ENCODE peak calls at places on chromosomes 7 and 10, in ten cellular contexts. G is CD4-positive, CD25-positive, alpha-beta regulatory T cell; E is iPS-NIHi11; L is AG20443; Q is mesenteric fat pad; Y is stimulated activated CD8-positive, alpha-beta memory T cell treated with anti-CD3 and anti-CD28 coated beads, Interleukin-7, amount 100 ng/mL, for 24 hours; F is Caki2; J is activated naive CD4-positive, alpha-beta T cell; M is activated CD4-positive, alpha-beta T cell treated with anti-CD3 and anti-CD28 coated beads, Interleukin-2, amount 10 ng/mL, durations not matched to agents 7 days and 5 days; S is keratinocyte. U is an unnamed sample.

GRCh38 chr7:19747740-19748339 is 25.6 kb downstream of the TMEM196 start:
- DNase-seq in G (no peak), E (peak; percentile 49), L (peak; percentile 48), Q (no peak), Y (no peak), F (peak; percentile 33), J (no peak), M (no peak), S (no peak), U (no peak)

GRCh38 chr7:142196066-142196840 is 61.6 kb downstream of the PRSS58 start:
- DNase-seq in G (no peak), E (no peak), L (no peak), Q (no peak), Y (no peak), F (peak; percentile 11), J (no peak), M (no peak), S (no peak), U (no peak)

GRCh38 chr7:151840088-151840910 is 36.6 kb downstream of the PRKAG2 start:
- DNase-seq in G (no peak), E (no peak), L (no peak), Q (no peak), Y (no peak), F (no peak), J (no peak), M (no peak), S (no peak), U (no peak)

GRCh38 chr10:132859084-132859855 is 73.3 kb upstream of the NKX6-2 start:
- DNase-seq in G (no peak), E (no peak), L (no peak), Q (peak; percentile 80), Y (no peak), F (no peak), J (no peak), M (no peak), S (no peak), U (no peak)

GRCh38 chr7:159114981-159115380 is 29.7 kb downstream of the VIPR2 start:
- DNase-seq in G (no peak), E (no peak), L (no peak), Q (peak; percentile 24), Y (no peak), F (no peak), J (no peak), M (no peak), S (no peak), U (no peak)

GRCh38 chr7:75660566-75661215 is 78.0 kb downstream of the HIP1 start:
- DNase-seq in G (no peak), E (no peak), L (no peak), Q (no peak), Y (no peak), F (no peak), J (no peak), M (no peak), S (no peak), U (no peak)

GRCh38 chr7:75042299-75042698 is 31.3 kb downstream of the RCC1L start:
- DNase-seq in G (no peak), E (no peak), L (no peak), Q (no peak), Y (no peak), F (no peak), J (no peak), M (no peak), S (no peak), U (no peak)

GRCh38 chr7:116592445-116592844 is 67.6 kb downstream of the CAV1 start:
- DNase-seq in G (no peak), E (no peak), L (no peak), Q (no peak), Y (no peak), F (peak; percentile 63), J (no peak), M (no peak), S (no peak), U (no peak)

GRCh38 chr7:93622036-93622714 is 47.7 kb upstream of the CALCR start:
- DNase-seq in G (no peak), E (peak; percentile 48), L (peak; percentile 44), Q (no peak), Y (no peak), F (peak; percentile 47), J (no peak), M (no peak), S (no peak), U (no peak)

GRCh38 chr10:102433619-102434046 is 1.3 kb upstream of the CUEDC2 start:
- DNase-seq in G (no peak), E (no peak), L (no peak), Q (no peak), Y (no peak), F (no peak), J (no peak), M (no peak), S (no peak), U (no peak)

GRCh38 chr10:84531396-84531795 is 203.0 kb downstream of the CCSER2 start:
- DNase-seq in G (no peak), E (no peak), L (no peak), Q (no peak), Y (no peak), F (no peak), J (no peak), M (no peak), S (no peak), U (no peak)

U was measured in prostate gland.